ENCODE peak calls at places on chromosomes 7 and 10, in eight cellular contexts. Y, T, Q, E, G, K, O and B are unnamed samples.

GRCh38 chr10:112783653-112784426 is 166.2 kb upstream of the TCF7L2 start:
- DNase-seq in Y (no peak), T (no peak), Q (no peak), E (peak), G (no peak), K (peak), O (no peak), B (peak)

GRCh38 chr10:34522542-34522941 is 292.6 kb downstream of the PARD3 start:
- DNase-seq in Y (no peak), T (no peak), Q (no peak), E (peak), G (peak), K (no peak), O (peak), B (no peak)

GRCh38 chr7:87810130-87810529 is 66.0 kb downstream of the SLC25A40 start:
- DNase-seq in Y (no peak), T (no peak), Q (no peak), E (peak), G (no peak), K (no peak), O (no peak), B (no peak)

GRCh38 chr7:70659263-70659662 is 472.7 kb upstream of the GALNT17 start:
- DNase-seq in Y (no peak), T (peak), Q (no peak), E (no peak), G (no peak), K (no peak), O (no peak), B (no peak)

GRCh38 chr7:519429-519973 is at the start of gene PDGFA:
- DNase-seq in Y (peak), T (no peak), Q (no peak), E (peak), G (peak), K (peak), O (no peak), B (peak)

GRCh38 chr7:29574659-29575058 is 11.0 kb downstream of the PRR15 start:
- DNase-seq in Y (no peak), T (no peak), Q (no peak), E (no peak), G (no peak), K (no peak), O (no peak), B (no peak)

GRCh38 chr7:28130277-28130676 is 50.3 kb downstream of the JAZF1 start:
- DNase-seq in Y (no peak), T (no peak), Q (no peak), E (no peak), G (peak), K (peak), O (no peak), B (peak)

GRCh38 chr7:156113733-156114132 is 301.5 kb upstream of the SHH start:
- DNase-seq in Y (no peak), T (no peak), Q (no peak), E (no peak), G (no peak), K (no peak), O (no peak), B (no peak)

GRCh38 chr7:127792528-127793342 is 140.7 kb downstream of the SND1 start:
- DNase-seq in Y (peak), T (peak), Q (no peak), E (peak), G (no peak), K (peak), O (peak), B (no peak)

GRCh38 chr10:95391570-95392249 is 100.9 kb upstream of the PDLIM1 start:
- DNase-seq in Y (no peak), T (no peak), Q (no peak), E (peak), G (peak), K (peak), O (peak), B (peak)

GRCh38 chr7:234712-235553 is 42.6 kb downstream of the FAM20C start:
- DNase-seq in Y (peak), T (no peak), Q (no peak), E (no peak), G (peak), K (peak), O (peak), B (peak)

GRCh38 chr10:3398825-3399646 is 226.5 kb upstream of the PITRM1 start:
- DNase-seq in Y (no peak), T (no peak), Q (no peak), E (no peak), G (no peak), K (peak), O (no peak), B (peak)

GRCh38 chr7:16040381-16040780 is 353.9 kb upstream of the MEOX2 start:
- DNase-seq in Y (no peak), T (no peak), Q (no peak), E (peak), G (no peak), K (no peak), O (no peak), B (no peak)

GRCh38 chr10:32056136-32057040 is at the start of gene KIF5B:
- DNase-seq in Y (peak), T (peak), Q (peak), E (peak), G (peak), K (peak), O (peak), B (peak)

GRCh38 chr7:150838965-150839650 is 13.2 kb upstream of the AOC1 start:
- DNase-seq in Y (no peak), T (no peak), Q (no peak), E (no peak), G (no peak), K (no peak), O (no peak), B (no peak)

GRCh38 chr10:124657806-124658205 is 86.4 kb downstream of the FAM53B start:
- DNase-seq in Y (no peak), T (peak), Q (no peak), E (no peak), G (no peak), K (peak), O (no peak), B (peak)

GRCh38 chr10:118818621-118819221 is 64.0 kb upstream of the CACUL1 start:
- DNase-seq in Y (no peak), T (no peak), Q (no peak), E (no peak), G (no peak), K (no peak), O (no peak), B (no peak)

GRCh38 chr7:43873300-43873699 is 4.0 kb upstream of the MRPS24 start:
- DNase-seq in Y (no peak), T (no peak), Q (peak), E (no peak), G (peak), K (peak), O (no peak), B (peak)

GRCh38 chr7:101363734-101364374 is 1.2 kb downstream of the COL26A1 start:
- DNase-seq in Y (peak), T (peak), Q (no peak), E (peak), G (peak), K (peak), O (peak), B (peak)

GRCh38 chr7:117313582-117313981 is 9.3 kb downstream of the WNT2 start:
- DNase-seq in Y (no peak), T (no peak), Q (no peak), E (no peak), G (peak), K (no peak), O (no peak), B (no peak)

GRCh38 chr10:110137142-110137545 is 70.3 kb upstream of the MXI1 start:
- DNase-seq in Y (no peak), T (peak), Q (peak), E (peak), G (peak), K (peak), O (peak), B (peak)

GRCh38 chr10:35639021-35639521 is 3.0 kb downstream of the FZD8 start:
- DNase-seq in Y (no peak), T (no peak), Q (no peak), E (peak), G (peak), K (no peak), O (no peak), B (no peak)

GRCh38 chr10:129131439-129132122 is 335.5 kb upstream of the MGMT start:
- DNase-seq in Y (no peak), T (no peak), Q (no peak), E (no peak), G (peak), K (no peak), O (no peak), B (no peak)

GRCh38 chr10:37572206-37572605 is 285.2 kb downstream of the ZNF248 start:
- DNase-seq in Y (no peak), T (no peak), Q (no peak), E (no peak), G (no peak), K (no peak), O (no peak), B (no peak)

GRCh38 chr10:122164815-122165491 is 106.1 kb upstream of the BTBD16 start:
- DNase-seq in Y (no peak), T (no peak), Q (no peak), E (peak), G (no peak), K (no peak), O (no peak), B (no peak)

GRCh38 chr7:26183545-26184282 is 16.8 kb downstream of the HNRNPA2B1 start:
- DNase-seq in Y (no peak), T (no peak), Q (no peak), E (no peak), G (no peak), K (no peak), O (no peak), B (no peak)

GRCh38 chr10:116109481-116109880 is 163.5 kb downstream of the GFRA1 start:
- DNase-seq in Y (no peak), T (no peak), Q (no peak), E (no peak), G (no peak), K (no peak), O (no peak), B (no peak)

GRCh38 chr7:13829231-13829630 is 160.2 kb downstream of the ETV1 start:
- DNase-seq in Y (no peak), T (no peak), Q (no peak), E (no peak), G (no peak), K (peak), O (no peak), B (no peak)

GRCh38 chr7:94178247-94178646 is 174.1 kb upstream of the BET1 start:
- DNase-seq in Y (no peak), T (no peak), Q (no peak), E (no peak), G (no peak), K (no peak), O (no peak), B (no peak)

GRCh38 chr10:127041561-127041960 is 136.3 kb downstream of the DOCK1 start:
- DNase-seq in Y (no peak), T (no peak), Q (peak), E (no peak), G (peak), K (peak), O (no peak), B (peak)

GRCh38 chr10:121437596-121437995 is 160.6 kb downstream of the FGFR2 start:
- DNase-seq in Y (no peak), T (no peak), Q (no peak), E (peak), G (no peak), K (no peak), O (no peak), B (no peak)

GRCh38 chr10:53090725-53091124 is 318.1 kb upstream of the MBL2 start:
- DNase-seq in Y (no peak), T (no peak), Q (no peak), E (no peak), G (no peak), K (no peak), O (no peak), B (no peak)

GRCh38 chr10:123808873-123809272 is 82.7 kb downstream of the CPXM2 start:
- DNase-seq in Y (no peak), T (no peak), Q (peak), E (no peak), G (peak), K (peak), O (no peak), B (peak)

GRCh38 chr7:8433477-8434289 is at the start of gene NXPH1:
- DNase-seq in Y (peak), T (no peak), Q (no peak), E (peak), G (no peak), K (peak), O (peak), B (no peak)

GRCh38 chr10:92847185-92847864 is 995 bp upstream of the EXOC6 start:
- DNase-seq in Y (no peak), T (no peak), Q (no peak), E (no peak), G (no peak), K (peak), O (no peak), B (no peak)